ENCODE peak calls at places on chromosomes 2 and 18, in seven cellular contexts. B, X, D, T, Y, M and C are unnamed samples.

GRCh38 chr2:53252115-53252514 is 515.5 kb upstream of the CHAC2 start:
- DNase-seq in B (no peak), X (no peak), D (no peak), T (no peak), Y (no peak), M (no peak), C (no peak)

GRCh38 chr2:224479826-224480225 is 77.9 kb upstream of the FAM124B start:
- DNase-seq in B (no peak), X (no peak), D (no peak), T (no peak), Y (no peak), M (no peak), C (no peak)

GRCh38 chr2:127128508-127128907 is 21.6 kb upstream of the BIN1 start:
- DNase-seq in B (peak; percentile 77), X (no peak), D (no peak), T (peak; percentile 72), Y (peak; percentile 83), M (no peak), C (no peak)

GRCh38 chr18:54023471-54023870 is 201.0 kb downstream of the MBD2 start:
- DNase-seq in B (no peak), X (no peak), D (no peak), T (no peak), Y (no peak), M (no peak), C (no peak)

GRCh38 chr2:131041402-131042160 is 51.7 kb downstream of the FAM168B start:
- DNase-seq in B (no peak), X (peak; percentile 26), D (no peak), T (no peak), Y (no peak), M (no peak), C (no peak)

GRCh38 chr18:54269924-54270844 is 867 bp downstream of the POLI start:
- DNase-seq in B (no peak), X (no peak), D (peak; percentile 18), T (peak; percentile 71), Y (peak; percentile 89), M (peak; percentile 30), C (no peak)

GRCh38 chr2:69770193-69770702 is 28.3 kb downstream of the ANXA4 start:
- DNase-seq in B (peak; percentile 50), X (peak; percentile 16), D (peak; percentile 34), T (no peak), Y (no peak), M (peak; percentile 63), C (no peak)

GRCh38 chr2:98698896-98699295 is 32.0 kb downstream of the MGAT4A start:
- DNase-seq in B (no peak), X (no peak), D (no peak), T (no peak), Y (no peak), M (no peak), C (no peak)

GRCh38 chr2:170530284-170530745 is 184.8 kb upstream of the SP5 start:
- DNase-seq in B (peak; percentile 77), X (no peak), D (peak; percentile 91), T (peak; percentile 90), Y (no peak), M (peak; percentile 8), C (peak; percentile 83)

GRCh38 chr2:199757466-199757865 is 93.5 kb downstream of the FTCDNL1 start:
- DNase-seq in B (peak; percentile 46), X (no peak), D (no peak), T (peak; percentile 54), Y (no peak), M (no peak), C (no peak)

GRCh38 chr2:85717308-85718005 is 23.3 kb downstream of the GNLY start:
- DNase-seq in B (no peak), X (no peak), D (no peak), T (no peak), Y (no peak), M (no peak), C (no peak)

GRCh38 chr2:151111599-151112278 is 149.9 kb downstream of the RBM43 start:
- DNase-seq in B (no peak), X (no peak), D (no peak), T (no peak), Y (no peak), M (no peak), C (no peak)

GRCh38 chr18:34224423-34225217 is at the start of gene NOL4:
- DNase-seq in B (peak; percentile 77), X (no peak), D (no peak), T (peak; percentile 48), Y (peak; percentile 74), M (no peak), C (no peak)

GRCh38 chr18:72986103-72986502 is 118.3 kb upstream of the NETO1 start:
- DNase-seq in B (no peak), X (no peak), D (no peak), T (no peak), Y (no peak), M (no peak), C (no peak)

GRCh38 chr2:222854773-222855700 is 5.8 kb upstream of the ACSL3 start:
- DNase-seq in B (no peak), X (no peak), D (no peak), T (no peak), Y (no peak), M (no peak), C (no peak)

GRCh38 chr2:200300650-200301314 is 5.7 kb upstream of the SPATS2L start:
- DNase-seq in B (no peak), X (no peak), D (no peak), T (no peak), Y (no peak), M (peak; percentile 15), C (no peak)

GRCh38 chr2:154375625-154376020 is 322.9 kb upstream of the KCNJ3 start:
- DNase-seq in B (no peak), X (no peak), D (no peak), T (no peak), Y (no peak), M (peak; percentile 9), C (no peak)

GRCh38 chr2:229914182-229914581 is 7.6 kb downstream of the TRIP12 start:
- DNase-seq in B (no peak), X (no peak), D (no peak), T (no peak), Y (no peak), M (no peak), C (no peak)

GRCh38 chr2:117360586-117360985 is 453.9 kb upstream of the DDX18 start:
- DNase-seq in B (no peak), X (no peak), D (no peak), T (no peak), Y (no peak), M (no peak), C (no peak)

GRCh38 chr2:142179686-142180085 is 48.9 kb upstream of the LRP1B start:
- DNase-seq in B (no peak), X (no peak), D (no peak), T (no peak), Y (no peak), M (no peak), C (no peak)

GRCh38 chr18:41532344-41533086 is 422.5 kb upstream of the PIK3C3 start:
- DNase-seq in B (no peak), X (no peak), D (no peak), T (no peak), Y (no peak), M (no peak), C (no peak)

GRCh38 chr2:215828528-215829184 is 184.7 kb downstream of the MREG start:
- DNase-seq in B (peak; percentile 56), X (peak; percentile 25), D (peak; percentile 36), T (peak; percentile 74), Y (no peak), M (peak; percentile 46), C (peak; percentile 46)

GRCh38 chr18:59629894-59630293 is 67.3 kb downstream of the CCBE1 start:
- DNase-seq in B (no peak), X (no peak), D (peak; percentile 20), T (no peak), Y (no peak), M (no peak), C (peak; percentile 67)

GRCh38 chr2:28950941-28951630 is 30.0 kb upstream of the TOGARAM2 start:
- DNase-seq in B (no peak), X (no peak), D (no peak), T (no peak), Y (no peak), M (no peak), C (no peak)

GRCh38 chr2:174595904-174596397 is 1.7 kb downstream of the WIPF1 start:
- DNase-seq in B (no peak), X (no peak), D (no peak), T (no peak), Y (no peak), M (no peak), C (no peak)

DNA sequence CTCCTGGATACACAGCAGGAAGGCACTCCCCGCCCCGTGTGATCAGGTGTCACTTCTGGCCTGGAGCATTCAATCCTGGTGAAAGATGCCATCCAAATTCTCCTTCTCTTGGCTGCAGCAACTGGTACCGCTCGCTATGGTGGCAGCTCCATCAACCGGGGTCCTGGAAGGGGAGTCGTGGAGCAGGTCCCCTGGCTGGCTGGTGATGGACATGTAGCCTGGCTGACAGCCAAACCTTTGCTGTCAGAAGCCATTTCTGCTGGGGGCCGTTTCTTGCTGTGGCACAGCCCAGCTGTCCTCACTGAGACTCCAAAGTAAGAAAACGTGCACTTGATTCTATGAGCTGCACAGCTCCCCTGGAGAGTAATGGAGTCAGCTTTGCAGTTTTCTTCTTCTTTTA is 7.1 kb upstream of the CYS1 start:
- DNase-seq in B (no peak), X (no peak), D (no peak), T (no peak), Y (no peak), M (no peak), C (no peak)
- H3K4me3 ChIP-seq in B (no peak overlapping the region), X (no peak overlapping the region), D (no peak overlapping the region), T (no peak overlapping the region), Y (no peak overlapping the region), M (no peak overlapping the region), C (no peak overlapping the region)

GRCh38 chr2:26609133-26609532 is 32.0 kb downstream of the CIB4 start:
- DNase-seq in B (no peak), X (no peak), D (no peak), T (no peak), Y (no peak), M (no peak), C (no peak)
- H3K4me1 ChIP-seq in B (no peaks in the 10 kb centered on the region), X (peaks cover 15% of the 10 kb centered on the region), D (no peaks in the 10 kb centered on the region), T (peaks cover 16% of the 10 kb centered on the region), Y (peaks cover 51% of the 10 kb centered on the region), M (peaks cover 27% of the 10 kb centered on the region), C (no peaks in the 10 kb centered on the region)

DNA sequence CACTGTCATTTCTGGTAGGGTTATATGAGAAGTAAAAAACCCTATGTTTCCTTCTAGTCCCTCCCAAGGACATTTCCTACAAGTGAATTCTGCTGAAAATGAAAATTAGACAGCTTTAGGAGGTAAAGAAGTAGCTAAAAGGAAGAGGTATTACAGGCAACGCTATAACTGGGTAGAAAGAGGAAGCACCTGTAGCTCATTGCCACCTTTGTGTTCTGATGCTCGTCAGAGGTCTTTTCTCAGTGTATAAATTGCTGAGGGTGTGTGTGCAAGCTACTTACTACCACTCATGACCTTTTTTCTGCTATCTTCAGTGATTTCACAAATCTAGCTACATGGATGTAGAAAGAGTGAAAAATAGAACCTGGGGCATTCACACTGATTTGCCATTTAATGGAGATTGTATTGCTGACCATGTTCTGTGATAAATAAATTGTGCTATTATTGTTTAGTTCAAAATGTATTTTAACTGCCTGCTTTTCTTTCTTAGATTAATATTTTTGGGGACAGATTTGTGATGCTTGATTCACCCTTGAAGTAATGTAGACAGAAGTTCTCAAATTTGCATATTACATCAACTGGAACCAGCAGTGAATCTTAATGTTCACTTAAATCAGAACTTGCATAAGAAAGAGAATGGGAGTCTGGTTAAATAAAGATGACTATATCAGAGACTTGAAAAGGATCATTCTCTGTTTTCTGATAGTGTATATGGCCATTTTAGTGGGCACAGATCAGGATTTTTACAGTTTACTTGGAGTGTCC is 1.6 kb downstream of the DNAJC10 start:
- DNase-seq in B (no peak), X (no peak), D (no peak), T (no peak), Y (no peak), M (no peak), C (no peak)
- H3K4me3 ChIP-seq in B (no peak overlapping the region), X (peak overlapping the region; percentile 8), D (peak overlapping the region; percentile 91), T (no peak overlapping the region), Y (no peak overlapping the region), M (peak overlapping the region; percentile 97), C (peak overlapping the region; percentile 84)

GRCh38 chr2:219871396-219871795 is 244.0 kb downstream of the SLC4A3 start:
- DNase-seq in B (no peak), X (no peak), D (no peak), T (no peak), Y (no peak), M (no peak), C (no peak)
- H3K4me1 ChIP-seq in B (no peaks in the 10 kb centered on the region), X (no peaks in the 10 kb centered on the region), D (no peaks in the 10 kb centered on the region), T (no peaks in the 10 kb centered on the region), Y (no peaks in the 10 kb centered on the region), M (no peaks in the 10 kb centered on the region), C (no peaks in the 10 kb centered on the region)